ENCODE peak calls at places on chromosomes 5 and 9, in five cellular contexts. V is glutamatergic neuron; U is effector CD4-positive, alpha-beta T cell; P is left cardiac atrium; C is psoas muscle. J is an unnamed sample.

GRCh38 chr5:159206818-159207217 is 2.5 kb downstream of the RNF145 start:
- DNase-seq in V (no peak), U (no peak), P (no peak), C (no peak), J (peak)

GRCh38 chr5:94217745-94218144 is 400.7 kb downstream of the KIAA0825 start:
- DNase-seq in V (no peak), U (no peak), P (no peak), C (no peak), J (no peak)

GRCh38 chr9:87515086-87515485 is 17.4 kb downstream of the DAPK1 start:
- DNase-seq in V (no peak), U (no peak), P (no peak), C (no peak), J (no peak)

GRCh38 chr9:95989304-95989703 is 113.8 kb downstream of the ERCC6L2 start:
- DNase-seq in V (no peak), U (no peak), P (no peak), C (no peak), J (no peak)

GRCh38 chr5:8508196-8508595 is 639.2 kb downstream of the MTRR start:
- DNase-seq in V (no peak), U (no peak), P (no peak), C (no peak), J (no peak)

GRCh38 chr5:53358794-53359193 is 121.6 kb upstream of the FST start:
- DNase-seq in V (no peak), U (no peak), P (no peak), C (no peak), J (no peak)

GRCh38 chr9:133792721-133793470 is 54.7 kb upstream of the SARDH start:
- DNase-seq in V (peak), U (peak), P (peak), C (peak), J (peak)

GRCh38 chr5:83124593-83124992 is 47.2 kb downstream of the XRCC4 start:
- DNase-seq in V (no peak), U (no peak), P (no peak), C (no peak), J (no peak)

GRCh38 chr9:136618578-136619547 is 43.9 kb upstream of the EGFL7 start:
- DNase-seq in V (no peak), U (no peak), P (peak), C (no peak), J (no peak)

GRCh38 chr5:124888050-124888506 is 141.6 kb upstream of the ZNF608 start:
- DNase-seq in V (peak), U (no peak), P (no peak), C (no peak), J (no peak)

GRCh38 chr9:126503333-126504085 is 110.2 kb upstream of the LMX1B start:
- DNase-seq in V (peak), U (no peak), P (no peak), C (no peak), J (no peak)

GRCh38 chr5:15499528-15500325 is at the start of gene FBXL7:
- DNase-seq in V (peak), U (no peak), P (peak), C (peak), J (peak)

J was measured in G401.